ENCODE peak calls at places on chromosomes 6 and 20, in eight cellular contexts. N is gastroesophageal sphincter; M is activated CD8-positive, alpha-beta T cell treated with anti-CD3 and anti-CD28 coated beads for 36 hours; V is left cardiac atrium; G is left colon; W is stimulated activated effector memory CD8-positive, alpha-beta T cell treated with anti-CD3 and anti-CD28 coated beads, Interleukin-12 subunit alpha, Interleukin-12 subunit beta, amount 100 ng/mL, for 72 hours; I is heart right ventricle; X is activated CD8-positive, alpha-beta memory T cell treated with anti-CD3 and anti-CD28 coated beads, Interleukin-2, amount 10 ng/mL, durations not matched to agents 7 days and 5 days. R is an unnamed sample.
A peak's percentile ranks its signal among the peaks of the same experiment; 100 is the strongest.

GRCh38 chr20:31731321-31731717 is 7.8 kb upstream of the TPX2 start:
- ATAC-seq in I (no peak), X (no peak), V (no peak), N (no peak), M (no peak), W (no peak), G (no peak), R (no peak)

GRCh38 chr6:2764610-2765165 is 505 bp upstream of the WRNIP1 start:
- ATAC-seq in M (peak; percentile 72), W (peak; percentile 80), G (peak; percentile 74), N (peak; percentile 91), V (peak; percentile 91), I (peak; percentile 88), X (peak; percentile 74), R (peak; percentile 85)

GRCh38 chr20:25280051-25280573 is 32.2 kb downstream of the PYGB start:
- ATAC-seq in G (no peak), X (no peak), I (no peak), V (no peak), W (no peak), N (no peak), M (no peak), R (peak; percentile 24)

GRCh38 chr6:15066433-15067337 is 179.2 kb upstream of the JARID2 start:
- ATAC-seq in W (no peak), I (peak; percentile 60), M (no peak), N (peak; percentile 72), G (no peak), V (peak; percentile 78), X (no peak), R (peak; percentile 68)

GRCh38 chr6:139919107-139920026 is 544.9 kb upstream of the CITED2 start:
- ATAC-seq in N (no peak), X (no peak), V (peak; percentile 25), M (no peak), G (no peak), W (no peak), I (no peak), R (no peak)

GRCh38 chr20:20491110-20491783 is 123.3 kb downstream of the INSM1 start:
- ATAC-seq in V (no peak), M (peak; percentile 83), G (no peak), X (no peak), N (no peak), W (peak; percentile 88), I (no peak), R (no peak)

GRCh38 chr6:63923139-63923739 is 287.6 kb downstream of the PHF3 start:
- ATAC-seq in V (no peak), X (no peak), W (no peak), M (no peak), G (peak; percentile 35), N (peak; percentile 62), I (no peak), R (peak; percentile 57)

GRCh38 chr6:111912904-111913303 is 39.7 kb upstream of the FYN start:
- ATAC-seq in N (no peak), X (no peak), V (no peak), I (no peak), M (peak; percentile 24), G (no peak), W (peak; percentile 83), R (no peak)

GRCh38 chr6:129029778-129030177 is 146.8 kb downstream of the LAMA2 start:
- ATAC-seq in N (no peak), W (no peak), G (no peak), V (no peak), M (no peak), X (no peak), I (no peak), R (no peak)

GRCh38 chr6:39338406-39338805 is 15.9 kb upstream of the KCNK16 start:
- ATAC-seq in W (no peak), G (no peak), N (no peak), M (no peak), I (no peak), V (no peak), X (no peak), R (no peak)

GRCh38 chr6:41935685-41936072 is 5.9 kb downstream of the CCND3 start:
- ATAC-seq in M (peak; percentile 10), N (no peak), W (no peak), V (no peak), I (no peak), X (no peak), G (no peak), R (no peak)

GRCh38 chr6:121794630-121795029 is 359.2 kb downstream of the GJA1 start:
- ATAC-seq in M (no peak), X (no peak), W (no peak), N (no peak), G (no peak), V (peak; percentile 64), I (no peak), R (peak; percentile 62)

GRCh38 chr6:150308812-150309475 is 59.9 kb upstream of the IYD start:
- ATAC-seq in I (no peak), N (no peak), V (no peak), X (no peak), W (no peak), G (no peak), M (no peak), R (no peak)

GRCh38 chr20:23446505-23446904 is 6.2 kb downstream of the CST11 start:
- ATAC-seq in W (no peak), N (no peak), V (peak; percentile 61), G (peak; percentile 75), M (peak; percentile 48), X (no peak), I (peak; percentile 72), R (peak; percentile 21)

GRCh38 chr20:16562259-16562658 is 11.0 kb downstream of the KIF16B start:
- ATAC-seq in G (no peak), I (no peak), X (no peak), V (no peak), W (no peak), N (no peak), M (no peak), R (no peak)

R was measured in esophagus mucosa.